ENCODE peak calls at places on chromosome 18, in seven cellular contexts. One of them, this sample, is unnamed.
A peak's percentile ranks its signal among the peaks of the same experiment; 100 is the strongest.

GRCh38 chr18:67600781-67601180 is 84.3 kb upstream of the DSEL start:
- DNase-seq in stomach: no peak
- DNase-seq in lung: no peak
- DNase-seq in keratinocyte: no peak
- DNase-seq in fibroblast of lung: peak; percentile 53
- DNase-seq in HCT116: no peak
- DNase-seq in endodermal cell: no peak
- DNase-seq in this sample: no peak

GRCh38 chr18:44325903-44326650 is 354.6 kb upstream of the SETBP1 start:
- DNase-seq in stomach: peak; percentile 41
- DNase-seq in lung: peak; percentile 48
- DNase-seq in keratinocyte: peak; percentile 9
- DNase-seq in fibroblast of lung: peak; percentile 67
- DNase-seq in HCT116: no peak
- DNase-seq in endodermal cell: peak; percentile 90
- DNase-seq in this sample: peak; percentile 67

GRCh38 chr18:13051950-13052349 is 60.8 kb downstream of the CEP192 start:
- DNase-seq in stomach: no peak
- DNase-seq in lung: no peak
- DNase-seq in keratinocyte: no peak
- DNase-seq in fibroblast of lung: no peak
- DNase-seq in HCT116: no peak
- DNase-seq in endodermal cell: no peak
- DNase-seq in this sample: no peak

GRCh38 chr18:79278896-79279295 is 116.8 kb upstream of the NFATC1 start:
- DNase-seq in stomach: no peak
- DNase-seq in lung: no peak
- DNase-seq in keratinocyte: no peak
- DNase-seq in fibroblast of lung: no peak
- DNase-seq in HCT116: no peak
- DNase-seq in endodermal cell: peak; percentile 42
- DNase-seq in this sample: no peak

GRCh38 chr18:44509048-44509447 is 171.6 kb upstream of the SETBP1 start:
- DNase-seq in stomach: no peak
- DNase-seq in lung: no peak
- DNase-seq in keratinocyte: no peak
- DNase-seq in fibroblast of lung: no peak
- DNase-seq in HCT116: no peak
- DNase-seq in endodermal cell: no peak
- DNase-seq in this sample: no peak

GRCh38 chr18:25348361-25349130 is 3.4 kb downstream of the ZNF521 start:
- DNase-seq in stomach: no peak
- DNase-seq in lung: no peak
- DNase-seq in keratinocyte: no peak
- DNase-seq in fibroblast of lung: peak; percentile 2
- DNase-seq in HCT116: no peak
- DNase-seq in endodermal cell: no peak
- DNase-seq in this sample: no peak

GRCh38 chr18:47254341-47254939 is 3.0 kb upstream of the SKOR2 start:
- DNase-seq in stomach: no peak
- DNase-seq in lung: peak; percentile 41
- DNase-seq in keratinocyte: no peak
- DNase-seq in fibroblast of lung: peak; percentile 30
- DNase-seq in HCT116: no peak
- DNase-seq in endodermal cell: peak; percentile 97
- DNase-seq in this sample: no peak

GRCh38 chr18:10094608-10095137 is 180.9 kb downstream of the VAPA start:
- DNase-seq in stomach: no peak
- DNase-seq in lung: no peak
- DNase-seq in keratinocyte: no peak
- DNase-seq in fibroblast of lung: no peak
- DNase-seq in HCT116: no peak
- DNase-seq in endodermal cell: no peak
- DNase-seq in this sample: no peak

GRCh38 chr18:34970106-34970505 is 71.1 kb upstream of the MAPRE2 start:
- DNase-seq in stomach: no peak
- DNase-seq in lung: no peak
- DNase-seq in keratinocyte: no peak
- DNase-seq in fibroblast of lung: peak; percentile 47
- DNase-seq in HCT116: no peak
- DNase-seq in endodermal cell: no peak
- DNase-seq in this sample: no peak

GRCh38 chr18:2905802-2906521 is 59.2 kb downstream of the EMILIN2 start:
- DNase-seq in stomach: peak; percentile 50
- DNase-seq in lung: peak; percentile 72
- DNase-seq in keratinocyte: no peak
- DNase-seq in fibroblast of lung: peak; percentile 43
- DNase-seq in HCT116: peak; percentile 33
- DNase-seq in endodermal cell: peak; percentile 77
- DNase-seq in this sample: no peak

GRCh38 chr18:8791171-8791651 is 85.9 kb downstream of the MTCL1 start:
- DNase-seq in stomach: no peak
- DNase-seq in lung: no peak
- DNase-seq in keratinocyte: no peak
- DNase-seq in fibroblast of lung: no peak
- DNase-seq in HCT116: no peak
- DNase-seq in endodermal cell: no peak
- DNase-seq in this sample: no peak

GRCh38 chr18:11497585-11497984 is 111.8 kb upstream of the SLC35G4 start:
- DNase-seq in stomach: no peak
- DNase-seq in lung: no peak
- DNase-seq in keratinocyte: no peak
- DNase-seq in fibroblast of lung: peak; percentile 15
- DNase-seq in HCT116: no peak
- DNase-seq in endodermal cell: no peak
- DNase-seq in this sample: no peak

DNA sequence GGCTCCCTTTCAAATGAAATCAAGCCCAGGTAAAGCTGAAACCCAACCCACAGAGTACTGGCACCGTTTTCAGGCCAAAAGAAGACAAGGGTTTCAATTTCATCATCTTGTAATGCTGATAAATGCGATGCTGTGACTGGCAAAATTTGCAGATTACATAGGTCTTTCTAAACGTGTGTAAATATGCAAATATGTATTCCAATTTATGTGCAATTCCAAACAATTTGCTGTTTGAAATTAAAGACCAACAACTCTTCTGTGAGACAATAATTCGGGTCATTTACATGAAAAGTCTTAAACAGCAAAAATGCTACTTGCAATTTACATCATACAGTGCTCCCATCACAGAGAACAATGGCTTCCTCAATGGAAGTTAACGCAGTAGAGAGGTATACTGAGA is 2.8 kb upstream of the ZNF532 start:
- DNase-seq in stomach: no peak
- DNase-seq in lung: no peak
- DNase-seq in keratinocyte: no peak
- DNase-seq in fibroblast of lung: no peak
- DNase-seq in HCT116: no peak
- DNase-seq in endodermal cell: peak; percentile 38
- DNase-seq in this sample: no peak
- H3K4me3 ChIP-seq in stomach: no peak overlapping the region
- H3K4me3 ChIP-seq in lung: no peak overlapping the region
- H3K4me3 ChIP-seq in keratinocyte: no peak overlapping the region
- H3K4me3 ChIP-seq in fibroblast of lung: no peak overlapping the region
- H3K4me3 ChIP-seq in HCT116: no peak overlapping the region
- H3K4me3 ChIP-seq in endodermal cell: peak overlapping the region; percentile 88
- H3K4me3 ChIP-seq in this sample: no peak overlapping the region

GRCh38 chr18:75529394-75529793 is 101.9 kb upstream of the SMIM21 start:
- DNase-seq in stomach: no peak
- DNase-seq in lung: no peak
- DNase-seq in keratinocyte: no peak
- DNase-seq in fibroblast of lung: no peak
- DNase-seq in HCT116: no peak
- DNase-seq in endodermal cell: no peak
- DNase-seq in this sample: no peak
- H3K27me3 ChIP-seq in stomach: no peaks in the 10 kb centered on the region
- H3K27me3 ChIP-seq in lung: no peaks in the 10 kb centered on the region
- H3K27me3 ChIP-seq in keratinocyte: no peaks in the 10 kb centered on the region
- H3K27me3 ChIP-seq in fibroblast of lung: no peaks in the 10 kb centered on the region
- H3K27me3 ChIP-seq in HCT116: no peaks in the 10 kb centered on the region
- H3K27me3 ChIP-seq in endodermal cell: no peaks in the 10 kb centered on the region
- H3K27me3 ChIP-seq in this sample: no peaks in the 10 kb centered on the region

DNA sequence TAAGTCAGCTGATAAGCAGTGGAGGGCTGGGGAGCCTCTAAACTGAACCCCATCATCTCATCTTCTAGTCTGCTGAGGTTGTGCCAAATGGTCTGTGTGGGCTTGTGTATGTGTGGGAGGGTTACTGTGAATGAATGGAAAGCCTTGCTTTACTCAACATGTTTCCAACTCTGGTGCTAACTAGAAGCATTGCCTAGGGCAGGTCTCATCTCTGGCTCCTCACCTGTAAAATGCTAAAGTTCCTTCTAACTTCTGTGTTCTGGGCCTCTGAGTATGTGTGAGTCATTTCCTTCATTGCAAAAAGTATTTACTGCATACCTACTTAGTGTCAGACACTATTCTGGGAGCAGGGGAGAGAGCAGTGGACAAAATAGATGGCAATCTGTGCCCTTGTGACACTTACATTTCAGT is 1.3 kb downstream of the LIPG start:
- DNase-seq in stomach: no peak
- DNase-seq in lung: no peak
- DNase-seq in keratinocyte: no peak
- DNase-seq in fibroblast of lung: peak; percentile 57
- DNase-seq in HCT116: peak; percentile 33
- DNase-seq in endodermal cell: no peak
- DNase-seq in this sample: no peak
- H3K4me3 ChIP-seq in stomach: no peak overlapping the region
- H3K4me3 ChIP-seq in lung: peak overlapping the region; percentile 6
- H3K4me3 ChIP-seq in keratinocyte: peak overlapping the region; percentile 93
- H3K4me3 ChIP-seq in fibroblast of lung: peak overlapping the region; percentile 59
- H3K4me3 ChIP-seq in HCT116: no peak overlapping the region
- H3K4me3 ChIP-seq in endodermal cell: peak overlapping the region; percentile 81
- H3K4me3 ChIP-seq in this sample: no peak overlapping the region

GRCh38 chr18:57801379-57802165 is 1.5 kb downstream of the ATP8B1 start:
- DNase-seq in stomach: peak; percentile 50
- DNase-seq in lung: no peak
- DNase-seq in keratinocyte: no peak
- DNase-seq in fibroblast of lung: peak; percentile 49
- DNase-seq in HCT116: no peak
- DNase-seq in endodermal cell: peak; percentile 67
- DNase-seq in this sample: no peak
- H3K27me3 ChIP-seq in stomach: peaks cover 27% of the 10 kb centered on the region
- H3K27me3 ChIP-seq in lung: no peaks in the 10 kb centered on the region
- H3K27me3 ChIP-seq in keratinocyte: no peaks in the 10 kb centered on the region
- H3K27me3 ChIP-seq in fibroblast of lung: no peaks in the 10 kb centered on the region
- H3K27me3 ChIP-seq in HCT116: no peaks in the 10 kb centered on the region
- H3K27me3 ChIP-seq in endodermal cell: peaks cover 55% of the 10 kb centered on the region
- H3K27me3 ChIP-seq in this sample: peaks cover 20% of the 10 kb centered on the region

GRCh38 chr18:50192903-50193795 is 1.8 kb downstream of the MYO5B start:
- DNase-seq in stomach: peak; percentile 35
- DNase-seq in lung: no peak
- DNase-seq in keratinocyte: no peak
- DNase-seq in fibroblast of lung: no peak
- DNase-seq in HCT116: no peak
- DNase-seq in endodermal cell: peak; percentile 63
- DNase-seq in this sample: no peak

GRCh38 chr18:50194623-50195532 is at the start of gene MYO5B:
- DNase-seq in stomach: peak; percentile 91
- DNase-seq in lung: peak; percentile 78
- DNase-seq in keratinocyte: no peak
- DNase-seq in fibroblast of lung: peak; percentile 3
- DNase-seq in HCT116: peak; percentile 42
- DNase-seq in endodermal cell: peak; percentile 86
- DNase-seq in this sample: no peak

GRCh38 chr18:50196261-50196660 is 1.3 kb upstream of the MYO5B start:
- DNase-seq in stomach: no peak
- DNase-seq in lung: no peak
- DNase-seq in keratinocyte: no peak
- DNase-seq in fibroblast of lung: no peak
- DNase-seq in HCT116: no peak
- DNase-seq in endodermal cell: no peak
- DNase-seq in this sample: no peak

GRCh38 chr18:50193796-50194622 is 938 bp downstream of the MYO5B start:
- DNase-seq in stomach: peak; percentile 36
- DNase-seq in lung: no peak
- DNase-seq in keratinocyte: no peak
- DNase-seq in fibroblast of lung: no peak
- DNase-seq in HCT116: no peak
- DNase-seq in endodermal cell: peak; percentile 64
- DNase-seq in this sample: no peak

GRCh38 chr18:50195689-50196088 is 742 bp upstream of the MYO5B start:
- DNase-seq in stomach: no peak
- DNase-seq in lung: no peak
- DNase-seq in keratinocyte: no peak
- DNase-seq in fibroblast of lung: no peak
- DNase-seq in HCT116: no peak
- DNase-seq in endodermal cell: no peak
- DNase-seq in this sample: no peak
- H3K4me3 ChIP-seq in stomach: no peak overlapping the region
- H3K4me3 ChIP-seq in lung: no peak overlapping the region
- H3K4me3 ChIP-seq in keratinocyte: no peak overlapping the region
- H3K4me3 ChIP-seq in fibroblast of lung: no peak overlapping the region
- H3K4me3 ChIP-seq in HCT116: peak overlapping the region; percentile 41
- H3K4me3 ChIP-seq in endodermal cell: peak overlapping the region; percentile 71
- H3K4me3 ChIP-seq in this sample: no peak overlapping the region

DNA sequence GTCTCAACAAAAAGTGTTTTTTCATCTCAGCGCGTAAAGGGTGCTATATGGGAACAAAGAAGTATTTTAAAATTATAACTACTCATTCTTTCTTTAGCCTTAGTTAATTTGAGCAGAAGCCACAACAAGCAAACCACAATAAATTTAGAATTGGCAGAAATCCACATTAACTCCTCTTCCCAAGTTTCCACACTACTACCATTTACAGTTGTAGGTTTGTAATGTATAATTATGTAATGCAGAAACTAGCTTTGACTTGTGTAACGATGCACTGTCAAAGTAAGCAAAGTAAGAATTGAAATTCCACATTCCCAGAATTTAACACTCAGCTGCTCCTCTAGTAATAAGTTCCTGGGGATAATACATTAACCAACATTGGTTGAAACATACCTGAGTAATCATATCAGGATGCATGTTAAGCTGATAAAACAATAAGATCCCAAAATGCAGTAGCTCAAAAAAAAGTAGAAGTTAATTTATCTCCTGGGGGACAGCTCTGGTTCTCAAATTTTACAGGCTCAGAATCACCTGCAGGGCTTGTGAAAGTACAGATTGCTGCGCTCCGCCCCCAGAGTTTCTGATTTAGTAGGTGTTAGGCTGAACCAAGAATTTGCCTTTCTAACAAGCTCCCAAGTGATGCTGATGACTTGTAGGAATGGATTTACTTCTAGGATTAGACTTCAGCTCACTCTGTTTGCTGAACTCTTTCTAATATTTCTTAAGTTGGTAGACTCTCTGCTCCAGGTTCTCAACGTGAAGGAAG is 9.9 kb downstream of the GRP start:
- DNase-seq in stomach: no peak
- DNase-seq in lung: no peak
- DNase-seq in keratinocyte: no peak
- DNase-seq in fibroblast of lung: no peak
- DNase-seq in HCT116: no peak
- DNase-seq in endodermal cell: peak; percentile 67
- DNase-seq in this sample: no peak
- H3K27me3 ChIP-seq in stomach: peaks cover 17% of the 10 kb centered on the region
- H3K27me3 ChIP-seq in lung: no peaks in the 10 kb centered on the region
- H3K27me3 ChIP-seq in keratinocyte: peaks cover 7% of the 10 kb centered on the region
- H3K27me3 ChIP-seq in fibroblast of lung: peaks cover 8% of the 10 kb centered on the region
- H3K27me3 ChIP-seq in HCT116: peaks cover 64% of the 10 kb centered on the region
- H3K27me3 ChIP-seq in endodermal cell: peaks cover 44% of the 10 kb centered on the region
- H3K27me3 ChIP-seq in this sample: no peaks in the 10 kb centered on the region